ENCODE peak calls at places on chromosomes 16 and 17, in nine cellular contexts. One of them, this sample, is unnamed.

GRCh38 chr16:72976047-72976746 is 71.7 kb downstream of the ZFHX3 start:
- DNase-seq in keratinocyte: no peak
- DNase-seq in cardiac muscle cell: no peak
- DNase-seq in BJ: no peak
- DNase-seq in neural progenitor cell: no peak
- DNase-seq in stomach: no peak
- DNase-seq in lung: no peak
- DNase-seq in colonic mucosa: no peak
- DNase-seq in esophagus muscularis mucosa: no peak
- DNase-seq in this sample: no peak

GRCh38 chr17:59666235-59666634 is 41.0 kb downstream of the PTRH2 start:
- DNase-seq in cardiac muscle cell: peak; percentile 45
- DNase-seq in BJ: no peak
- DNase-seq in keratinocyte: no peak
- DNase-seq in esophagus muscularis mucosa: no peak
- DNase-seq in lung: no peak
- DNase-seq in stomach: no peak
- DNase-seq in neural progenitor cell: no peak
- DNase-seq in colonic mucosa: no peak
- DNase-seq in this sample: no peak

GRCh38 chr16:86878290-86879160 is 300.2 kb downstream of the FOXL1 start:
- DNase-seq in BJ: no peak
- DNase-seq in colonic mucosa: no peak
- DNase-seq in esophagus muscularis mucosa: no peak
- DNase-seq in lung: no peak
- DNase-seq in neural progenitor cell: peak; percentile 36
- DNase-seq in stomach: no peak
- DNase-seq in keratinocyte: no peak
- DNase-seq in cardiac muscle cell: no peak
- DNase-seq in this sample: no peak

GRCh38 chr17:42537826-42538451 is 1.9 kb downstream of the NAGLU start:
- DNase-seq in colonic mucosa: no peak
- DNase-seq in neural progenitor cell: no peak
- DNase-seq in stomach: no peak
- DNase-seq in cardiac muscle cell: no peak
- DNase-seq in BJ: no peak
- DNase-seq in lung: no peak
- DNase-seq in esophagus muscularis mucosa: no peak
- DNase-seq in keratinocyte: no peak
- DNase-seq in this sample: no peak

GRCh38 chr16:12869681-12870427 is 31.5 kb upstream of the SHISA9 start:
- DNase-seq in stomach: no peak
- DNase-seq in keratinocyte: no peak
- DNase-seq in lung: no peak
- DNase-seq in neural progenitor cell: no peak
- DNase-seq in esophagus muscularis mucosa: no peak
- DNase-seq in cardiac muscle cell: no peak
- DNase-seq in BJ: no peak
- DNase-seq in colonic mucosa: no peak
- DNase-seq in this sample: no peak

GRCh38 chr16:29158031-29158430 is 173.2 kb downstream of the LAT start:
- DNase-seq in keratinocyte: no peak
- DNase-seq in colonic mucosa: no peak
- DNase-seq in stomach: no peak
- DNase-seq in cardiac muscle cell: no peak
- DNase-seq in esophagus muscularis mucosa: no peak
- DNase-seq in BJ: no peak
- DNase-seq in lung: no peak
- DNase-seq in neural progenitor cell: no peak
- DNase-seq in this sample: no peak

GRCh38 chr16:69143116-69143515 is 10.7 kb downstream of the UTP4 start:
- DNase-seq in keratinocyte: no peak
- DNase-seq in lung: no peak
- DNase-seq in neural progenitor cell: peak; percentile 7
- DNase-seq in esophagus muscularis mucosa: no peak
- DNase-seq in BJ: no peak
- DNase-seq in colonic mucosa: peak; percentile 45
- DNase-seq in cardiac muscle cell: no peak
- DNase-seq in stomach: no peak
- DNase-seq in this sample: no peak

GRCh38 chr16:87421369-87421912 is 29.3 kb downstream of the MAP1LC3B start:
- DNase-seq in BJ: no peak
- DNase-seq in keratinocyte: no peak
- DNase-seq in lung: no peak
- DNase-seq in neural progenitor cell: no peak
- DNase-seq in cardiac muscle cell: no peak
- DNase-seq in esophagus muscularis mucosa: no peak
- DNase-seq in stomach: no peak
- DNase-seq in colonic mucosa: no peak
- DNase-seq in this sample: no peak

GRCh38 chr16:87812200-87812656 is 46.4 kb upstream of the KLHDC4 start:
- DNase-seq in keratinocyte: no peak
- DNase-seq in BJ: no peak
- DNase-seq in cardiac muscle cell: no peak
- DNase-seq in esophagus muscularis mucosa: no peak
- DNase-seq in stomach: no peak
- DNase-seq in neural progenitor cell: no peak
- DNase-seq in lung: no peak
- DNase-seq in colonic mucosa: no peak
- DNase-seq in this sample: no peak

GRCh38 chr16:50254072-50254471 is 12.3 kb upstream of the ADCY7 start:
- DNase-seq in esophagus muscularis mucosa: no peak
- DNase-seq in keratinocyte: no peak
- DNase-seq in colonic mucosa: no peak
- DNase-seq in stomach: no peak
- DNase-seq in BJ: no peak
- DNase-seq in lung: no peak
- DNase-seq in cardiac muscle cell: no peak
- DNase-seq in neural progenitor cell: no peak
- DNase-seq in this sample: no peak

GRCh38 chr16:56871172-56871593 is 6.2 kb downstream of the SLC12A3 start:
- DNase-seq in stomach: peak; percentile 46
- DNase-seq in lung: no peak
- DNase-seq in BJ: no peak
- DNase-seq in esophagus muscularis mucosa: no peak
- DNase-seq in colonic mucosa: peak; percentile 56
- DNase-seq in neural progenitor cell: no peak
- DNase-seq in cardiac muscle cell: peak; percentile 38
- DNase-seq in keratinocyte: no peak
- DNase-seq in this sample: peak; percentile 72

GRCh38 chr16:89374393-89374948 is 115.9 kb downstream of the ANKRD11 start:
- DNase-seq in keratinocyte: no peak
- DNase-seq in lung: no peak
- DNase-seq in colonic mucosa: no peak
- DNase-seq in neural progenitor cell: peak; percentile 74
- DNase-seq in stomach: no peak
- DNase-seq in esophagus muscularis mucosa: no peak
- DNase-seq in BJ: no peak
- DNase-seq in cardiac muscle cell: no peak
- DNase-seq in this sample: no peak

GRCh38 chr16:66481943-66482390 is 54.9 kb downstream of the BEAN1 start:
- DNase-seq in cardiac muscle cell: no peak
- DNase-seq in esophagus muscularis mucosa: no peak
- DNase-seq in stomach: peak; percentile 19
- DNase-seq in colonic mucosa: no peak
- DNase-seq in keratinocyte: no peak
- DNase-seq in BJ: no peak
- DNase-seq in lung: no peak
- DNase-seq in neural progenitor cell: no peak
- DNase-seq in this sample: no peak

GRCh38 chr17:44374306-44375195 is 10.9 kb upstream of the FAM171A2 start:
- DNase-seq in keratinocyte: no peak
- DNase-seq in cardiac muscle cell: no peak
- DNase-seq in colonic mucosa: peak; percentile 45
- DNase-seq in lung: no peak
- DNase-seq in BJ: no peak
- DNase-seq in esophagus muscularis mucosa: no peak
- DNase-seq in neural progenitor cell: peak; percentile 53
- DNase-seq in stomach: no peak
- DNase-seq in this sample: no peak

GRCh38 chr17:42386784-42387183 is 1.5 kb downstream of the STAT3 start:
- DNase-seq in neural progenitor cell: no peak
- DNase-seq in colonic mucosa: no peak
- DNase-seq in stomach: no peak
- DNase-seq in BJ: no peak
- DNase-seq in esophagus muscularis mucosa: no peak
- DNase-seq in keratinocyte: no peak
- DNase-seq in lung: no peak
- DNase-seq in cardiac muscle cell: no peak
- DNase-seq in this sample: no peak

GRCh38 chr17:76414334-76415295 is 30.2 kb downstream of the SPHK1 start:
- DNase-seq in colonic mucosa: no peak
- DNase-seq in BJ: no peak
- DNase-seq in keratinocyte: no peak
- DNase-seq in cardiac muscle cell: peak; percentile 81
- DNase-seq in lung: no peak
- DNase-seq in stomach: peak; percentile 79
- DNase-seq in esophagus muscularis mucosa: no peak
- DNase-seq in neural progenitor cell: peak; percentile 21
- DNase-seq in this sample: no peak

GRCh38 chr17:36707904-36708303 is 106.5 kb downstream of the MRM1 start:
- DNase-seq in stomach: no peak
- DNase-seq in esophagus muscularis mucosa: no peak
- DNase-seq in neural progenitor cell: no peak
- DNase-seq in BJ: no peak
- DNase-seq in colonic mucosa: no peak
- DNase-seq in cardiac muscle cell: no peak
- DNase-seq in lung: no peak
- DNase-seq in keratinocyte: no peak
- DNase-seq in this sample: no peak

GRCh38 chr17:36706437-36706731 is 105.0 kb downstream of the MRM1 start:
- DNase-seq in neural progenitor cell: no peak
- DNase-seq in cardiac muscle cell: no peak
- DNase-seq in esophagus muscularis mucosa: no peak
- DNase-seq in stomach: no peak
- DNase-seq in colonic mucosa: no peak
- DNase-seq in BJ: no peak
- DNase-seq in keratinocyte: no peak
- DNase-seq in lung: no peak
- DNase-seq in this sample: no peak

GRCh38 chr17:36703860-36704266 is 102.5 kb downstream of the MRM1 start:
- DNase-seq in BJ: no peak
- DNase-seq in esophagus muscularis mucosa: no peak
- DNase-seq in cardiac muscle cell: peak; percentile 55
- DNase-seq in lung: no peak
- DNase-seq in neural progenitor cell: peak; percentile 94
- DNase-seq in stomach: no peak
- DNase-seq in colonic mucosa: peak; percentile 47
- DNase-seq in keratinocyte: no peak
- DNase-seq in this sample: no peak

DNA sequence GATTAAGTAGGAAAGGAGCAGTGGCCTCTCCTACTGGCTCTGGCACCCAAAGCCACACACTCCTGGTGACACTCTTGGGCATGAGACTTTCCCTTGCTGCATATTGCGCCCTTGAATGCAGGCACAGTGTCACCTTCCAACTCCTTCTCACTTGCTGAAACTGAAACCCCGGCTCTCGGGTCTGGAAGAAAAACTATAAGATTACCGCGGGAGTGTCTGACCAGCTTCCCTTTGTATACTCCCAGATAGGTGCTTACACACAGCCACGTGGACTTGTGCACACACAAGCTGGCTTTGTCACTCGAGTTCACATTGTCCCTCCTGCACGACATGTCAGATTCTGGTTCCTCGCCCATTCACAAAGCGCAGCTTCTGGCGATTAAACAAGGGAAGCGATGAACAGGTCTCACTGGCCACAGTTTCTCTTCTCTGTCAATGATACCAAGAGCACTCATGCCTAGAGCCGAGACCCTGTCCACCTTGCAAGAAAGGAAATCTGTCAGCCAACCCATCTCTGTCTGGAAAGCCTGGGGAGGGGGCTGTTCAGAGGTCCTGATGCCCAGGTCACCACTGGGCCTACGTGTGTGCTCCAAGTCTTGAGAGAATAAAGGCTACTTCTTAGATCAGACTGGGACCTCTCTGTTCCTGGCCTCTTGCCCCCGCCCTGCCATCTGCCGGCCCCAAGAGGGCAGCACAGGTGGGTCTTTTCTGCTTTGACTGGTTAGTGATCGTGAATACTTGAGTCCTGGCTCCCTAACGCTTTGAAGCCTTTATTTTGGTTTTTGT is 104.5 kb downstream of the MRM1 start:
- DNase-seq in neural progenitor cell: peak; percentile 74
- DNase-seq in BJ: no peak
- DNase-seq in esophagus muscularis mucosa: no peak
- DNase-seq in cardiac muscle cell: peak; percentile 44
- DNase-seq in lung: peak; percentile 38
- DNase-seq in colonic mucosa: peak; percentile 64
- DNase-seq in keratinocyte: no peak
- DNase-seq in stomach: peak; percentile 46
- DNase-seq in this sample: no peak
- H3K27me3 ChIP-seq in neural progenitor cell: peaks cover 51% of the 10 kb centered on the region
- H3K27me3 ChIP-seq in BJ: peaks cover 2% of the 10 kb centered on the region
- H3K27me3 ChIP-seq in esophagus muscularis mucosa: peaks cover 57% of the 10 kb centered on the region
- H3K27me3 ChIP-seq in cardiac muscle cell: peaks cover 38% of the 10 kb centered on the region
- H3K27me3 ChIP-seq in lung: peaks cover 6% of the 10 kb centered on the region
- H3K27me3 ChIP-seq in colonic mucosa: peaks cover 6% of the 10 kb centered on the region
- H3K27me3 ChIP-seq in keratinocyte: peaks cover 23% of the 10 kb centered on the region
- H3K27me3 ChIP-seq in stomach: peaks cover 53% of the 10 kb centered on the region
- H3K27me3 ChIP-seq in this sample: peaks cover 1% of the 10 kb centered on the region

DNA sequence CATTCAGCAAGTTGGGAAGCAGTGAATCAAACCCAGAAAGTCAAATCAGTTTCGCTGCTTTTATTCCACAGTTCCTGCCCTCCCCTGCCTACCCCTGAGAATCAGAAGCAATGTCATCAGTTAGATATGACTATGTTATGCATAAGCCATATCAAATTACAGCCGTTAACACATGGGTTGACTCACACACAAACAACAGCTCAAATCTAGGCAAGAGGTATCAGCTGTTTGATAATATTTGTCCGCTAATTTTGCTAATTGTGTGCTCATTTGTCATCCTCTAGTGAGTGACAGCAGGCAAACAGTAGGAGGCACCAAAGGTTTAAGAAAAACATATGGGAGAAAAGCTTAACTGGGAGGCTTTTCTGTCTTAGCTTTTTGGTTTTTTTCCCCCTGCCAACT is 327.4 kb upstream of the CCL2 start:
- DNase-seq in BJ: no peak
- DNase-seq in keratinocyte: no peak
- DNase-seq in cardiac muscle cell: peak; percentile 6
- DNase-seq in lung: no peak
- DNase-seq in colonic mucosa: no peak
- DNase-seq in neural progenitor cell: peak; percentile 36
- DNase-seq in stomach: no peak
- DNase-seq in esophagus muscularis mucosa: no peak
- DNase-seq in this sample: no peak
- TF ChIP-seq CTCF in BJ: no peak
- TF ChIP-seq CTCF in keratinocyte: no peak
- TF ChIP-seq CTCF in cardiac muscle cell: no peak
- TF ChIP-seq CTCF in lung: no peak
- TF ChIP-seq CTCF in colonic mucosa: no peak
- TF ChIP-seq CTCF in neural progenitor cell: peak; percentile 57
- TF ChIP-seq CTCF in stomach: no peak
- TF ChIP-seq CTCF in esophagus muscularis mucosa: no peak
- TF ChIP-seq CTCF in this sample: peak; percentile 58

GRCh38 chr17:1907818-1908698 is 78.3 kb downstream of the RPA1 start:
- DNase-seq in lung: no peak
- DNase-seq in keratinocyte: no peak
- DNase-seq in esophagus muscularis mucosa: no peak
- DNase-seq in neural progenitor cell: peak; percentile 92
- DNase-seq in colonic mucosa: no peak
- DNase-seq in BJ: no peak
- DNase-seq in stomach: no peak
- DNase-seq in cardiac muscle cell: peak; percentile 64
- DNase-seq in this sample: peak; percentile 36
- H3K4me3 ChIP-seq in lung: no peak overlapping the region
- H3K4me3 ChIP-seq in keratinocyte: no peak overlapping the region
- H3K4me3 ChIP-seq in esophagus muscularis mucosa: peak overlapping the region; percentile 32
- H3K4me3 ChIP-seq in neural progenitor cell: peak overlapping the region; percentile 48
- H3K4me3 ChIP-seq in colonic mucosa: no peak overlapping the region
- H3K4me3 ChIP-seq in BJ: no peak overlapping the region
- H3K4me3 ChIP-seq in stomach: peak overlapping the region; percentile 25
- H3K4me3 ChIP-seq in cardiac muscle cell: peak overlapping the region; percentile 22
- H3K4me3 ChIP-seq in this sample: peak overlapping the region; percentile 27

GRCh38 chr16:84036982-84037425 is 5.6 kb downstream of the SLC38A8 start:
- DNase-seq in esophagus muscularis mucosa: no peak
- DNase-seq in cardiac muscle cell: no peak
- DNase-seq in keratinocyte: no peak
- DNase-seq in lung: no peak
- DNase-seq in neural progenitor cell: no peak
- DNase-seq in stomach: no peak
- DNase-seq in colonic mucosa: no peak
- DNase-seq in BJ: no peak
- DNase-seq in this sample: no peak
- H3K27me3 ChIP-seq in esophagus muscularis mucosa: peaks cover 20% of the 10 kb centered on the region
- H3K27me3 ChIP-seq in cardiac muscle cell: no peaks in the 10 kb centered on the region
- H3K27me3 ChIP-seq in keratinocyte: peaks cover 29% of the 10 kb centered on the region
- H3K27me3 ChIP-seq in lung: no peaks in the 10 kb centered on the region
- H3K27me3 ChIP-seq in neural progenitor cell: no peaks in the 10 kb centered on the region
- H3K27me3 ChIP-seq in stomach: peaks cover 27% of the 10 kb centered on the region
- H3K27me3 ChIP-seq in colonic mucosa: no peaks in the 10 kb centered on the region
- H3K27me3 ChIP-seq in BJ: peaks cover 30% of the 10 kb centered on the region
- H3K27me3 ChIP-seq in this sample: no peaks in the 10 kb centered on the region